ENCODE peak calls at places on chromosome 2, in six cellular contexts. One of them, this sample, is unnamed.

GRCh38 chr2:70954886-70955285 is 19.2 kb downstream of the ATP6V1B1 start:
- DNase-seq in endothelial cell of umbilical vein: no peak
- DNase-seq in A549: no peak
- DNase-seq in HepG2: no peak
- DNase-seq in H1: no peak
- DNase-seq in K562: no peak
- DNase-seq in this sample: no peak

GRCh38 chr2:152594022-152594712 is 123.1 kb downstream of the PRPF40A start:
- DNase-seq in endothelial cell of umbilical vein: no peak
- DNase-seq in H1: no peak
- DNase-seq in A549: no peak
- DNase-seq in HepG2: no peak
- DNase-seq in K562: no peak
- DNase-seq in this sample: no peak

GRCh38 chr2:101766871-101767739 is 69.6 kb downstream of the MAP4K4 start:
- DNase-seq in A549: peak
- DNase-seq in K562: no peak
- DNase-seq in endothelial cell of umbilical vein: peak
- DNase-seq in H1: no peak
- DNase-seq in HepG2: peak
- DNase-seq in this sample: no peak

GRCh38 chr2:43509886-43510285 is 86.0 kb downstream of the THADA start:
- DNase-seq in A549: no peak
- DNase-seq in H1: no peak
- DNase-seq in HepG2: no peak
- DNase-seq in endothelial cell of umbilical vein: no peak
- DNase-seq in K562: no peak
- DNase-seq in this sample: no peak

GRCh38 chr2:52034706-52035105 is 1002.8 kb upstream of the NRXN1 start:
- DNase-seq in endothelial cell of umbilical vein: no peak
- DNase-seq in H1: no peak
- DNase-seq in HepG2: no peak
- DNase-seq in A549: no peak
- DNase-seq in K562: no peak
- DNase-seq in this sample: no peak

GRCh38 chr2:222582931-222583330 is 73.0 kb downstream of the FARSB start:
- DNase-seq in H1: no peak
- DNase-seq in HepG2: peak
- DNase-seq in K562: no peak
- DNase-seq in A549: peak
- DNase-seq in endothelial cell of umbilical vein: no peak
- DNase-seq in this sample: no peak

GRCh38 chr2:127778447-127778846 is 32.5 kb downstream of the WDR33 start:
- DNase-seq in endothelial cell of umbilical vein: no peak
- DNase-seq in H1: no peak
- DNase-seq in K562: no peak
- DNase-seq in HepG2: no peak
- DNase-seq in A549: no peak
- DNase-seq in this sample: no peak

GRCh38 chr2:107634172-107634571 is 192.5 kb upstream of the RGPD4 start:
- DNase-seq in A549: no peak
- DNase-seq in K562: no peak
- DNase-seq in HepG2: no peak
- DNase-seq in endothelial cell of umbilical vein: no peak
- DNase-seq in H1: no peak
- DNase-seq in this sample: no peak

GRCh38 chr2:37795938-37796337 is 124.5 kb upstream of the CDC42EP3 start:
- DNase-seq in HepG2: no peak
- DNase-seq in K562: no peak
- DNase-seq in H1: no peak
- DNase-seq in A549: no peak
- DNase-seq in endothelial cell of umbilical vein: no peak
- DNase-seq in this sample: no peak

GRCh38 chr2:201122276-201122675 is 6.3 kb downstream of the CFLAR start:
- DNase-seq in HepG2: no peak
- DNase-seq in endothelial cell of umbilical vein: no peak
- DNase-seq in H1: no peak
- DNase-seq in A549: no peak
- DNase-seq in K562: peak
- DNase-seq in this sample: no peak
- TF ChIP-seq JUN in HepG2: no peak
- TF ChIP-seq JUN in endothelial cell of umbilical vein: no peak
- TF ChIP-seq JUN in H1: no peak
- TF ChIP-seq JUN in A549: no peak
- TF ChIP-seq JUN in K562: no peak
- TF ChIP-seq JUN in this sample: no peak

DNA sequence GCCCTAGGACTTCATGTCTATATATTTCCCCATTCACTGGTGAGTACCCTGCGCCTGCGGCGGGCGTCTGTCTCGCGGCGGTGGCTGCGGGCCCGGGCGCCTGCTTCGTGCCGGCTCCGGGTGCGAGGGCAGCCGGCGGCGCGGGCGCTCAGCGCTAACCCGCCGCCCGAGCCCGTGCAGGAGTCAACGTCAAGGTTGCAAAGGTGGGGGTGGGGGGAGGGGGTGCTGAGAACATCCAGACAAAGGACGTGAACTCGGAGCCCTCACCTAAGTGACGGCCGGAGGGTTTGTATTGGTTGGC is 342 bp downstream of the LBH start:
- DNase-seq in K562: peak
- DNase-seq in A549: no peak
- DNase-seq in HepG2: no peak
- DNase-seq in endothelial cell of umbilical vein: no peak
- DNase-seq in H1: peak
- DNase-seq in this sample: no peak
- TF ChIP-seq JUN in K562: no peak
- TF ChIP-seq JUN in A549: peak
- TF ChIP-seq JUN in HepG2: no peak
- TF ChIP-seq JUN in endothelial cell of umbilical vein: no peak
- TF ChIP-seq JUN in H1: no peak
- TF ChIP-seq JUN in this sample: no peak

GRCh38 chr2:33476100-33476792 is at the start of gene RASGRP3:
- DNase-seq in A549: peak
- DNase-seq in H1: peak
- DNase-seq in HepG2: peak
- DNase-seq in endothelial cell of umbilical vein: peak
- DNase-seq in K562: peak
- DNase-seq in this sample: peak
- TF ChIP-seq JUN in A549: no peak
- TF ChIP-seq JUN in H1: no peak
- TF ChIP-seq JUN in HepG2: no peak
- TF ChIP-seq JUN in endothelial cell of umbilical vein: no peak
- TF ChIP-seq JUN in K562: no peak
- TF ChIP-seq JUN in this sample: no peak

DNA sequence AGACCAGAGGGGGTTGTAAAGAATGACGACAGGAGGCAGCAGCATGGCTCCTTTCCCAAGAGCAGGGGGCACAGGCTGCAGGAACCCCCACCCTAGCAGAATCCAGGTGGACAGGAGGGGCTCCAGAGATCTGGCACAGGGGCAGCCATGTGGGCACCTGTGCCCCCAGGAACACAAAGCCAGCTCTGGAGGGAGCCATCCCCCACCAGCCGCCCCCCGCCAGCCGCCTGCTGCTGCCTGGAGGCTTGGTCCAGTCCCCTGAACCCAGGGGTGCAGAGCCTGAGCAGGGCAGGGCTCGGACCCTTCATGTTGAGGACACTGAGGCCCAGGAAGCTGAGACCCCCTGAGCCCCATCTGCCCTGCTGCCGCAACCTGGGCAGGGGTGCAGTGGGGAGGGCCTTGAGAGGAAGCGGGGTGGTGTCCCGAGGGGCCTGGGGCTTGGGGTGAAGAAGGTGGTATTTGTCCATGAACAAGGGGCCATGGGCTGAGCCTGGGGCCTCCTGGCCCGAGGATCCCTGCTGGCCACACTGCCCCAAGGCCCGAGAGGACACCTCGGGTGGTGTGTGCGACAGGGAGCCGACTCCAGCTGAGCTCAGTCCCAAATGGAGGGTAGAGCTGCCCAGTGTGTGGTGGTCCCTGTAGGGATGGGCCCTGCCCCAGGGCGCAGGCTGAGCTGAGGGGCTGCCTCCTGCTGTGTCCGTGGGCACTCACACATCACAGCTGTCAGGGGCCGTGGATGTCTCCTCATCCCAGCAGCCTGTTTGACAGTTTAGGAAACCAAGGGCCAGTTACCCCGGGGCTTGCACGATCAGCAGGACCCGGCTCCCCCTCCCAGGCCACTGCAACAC is 39.8 kb upstream of the SNED1 start:
- DNase-seq in H1: peak
- DNase-seq in K562: no peak
- DNase-seq in endothelial cell of umbilical vein: no peak
- DNase-seq in HepG2: no peak
- DNase-seq in A549: no peak
- DNase-seq in this sample: no peak
- TF ChIP-seq JUN in H1: no peak
- TF ChIP-seq JUN in K562: no peak
- TF ChIP-seq JUN in endothelial cell of umbilical vein: no peak
- TF ChIP-seq JUN in HepG2: no peak
- TF ChIP-seq JUN in A549: no peak
- TF ChIP-seq JUN in this sample: no peak

DNA sequence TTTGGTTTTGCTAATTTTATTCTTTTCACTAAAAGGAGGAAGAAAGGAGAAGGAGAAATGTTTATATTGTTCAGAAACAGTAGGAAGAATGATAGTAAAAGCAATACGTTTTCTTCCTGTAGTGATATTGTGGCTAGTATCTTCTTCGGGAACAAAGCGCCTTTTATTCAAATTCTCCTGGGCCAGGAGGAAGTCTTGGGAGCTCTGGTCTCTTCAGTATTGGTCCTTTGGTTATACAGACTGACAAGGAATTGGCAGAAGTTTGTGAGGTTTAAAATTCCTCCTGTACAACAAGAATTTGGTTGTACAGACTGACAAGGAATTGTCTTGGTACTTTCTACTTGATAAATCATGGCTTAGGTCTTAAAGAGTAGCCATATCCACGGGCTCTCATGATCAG is 9.9 kb downstream of the GIGYF2 start:
- DNase-seq in HepG2: no peak
- DNase-seq in endothelial cell of umbilical vein: no peak
- DNase-seq in A549: no peak
- DNase-seq in K562: no peak
- DNase-seq in H1: no peak
- DNase-seq in this sample: no peak
- TF ChIP-seq JUN in HepG2: no peak
- TF ChIP-seq JUN in endothelial cell of umbilical vein: no peak
- TF ChIP-seq JUN in A549: no peak
- TF ChIP-seq JUN in K562: no peak
- TF ChIP-seq JUN in H1: no peak
- TF ChIP-seq JUN in this sample: no peak

DNA sequence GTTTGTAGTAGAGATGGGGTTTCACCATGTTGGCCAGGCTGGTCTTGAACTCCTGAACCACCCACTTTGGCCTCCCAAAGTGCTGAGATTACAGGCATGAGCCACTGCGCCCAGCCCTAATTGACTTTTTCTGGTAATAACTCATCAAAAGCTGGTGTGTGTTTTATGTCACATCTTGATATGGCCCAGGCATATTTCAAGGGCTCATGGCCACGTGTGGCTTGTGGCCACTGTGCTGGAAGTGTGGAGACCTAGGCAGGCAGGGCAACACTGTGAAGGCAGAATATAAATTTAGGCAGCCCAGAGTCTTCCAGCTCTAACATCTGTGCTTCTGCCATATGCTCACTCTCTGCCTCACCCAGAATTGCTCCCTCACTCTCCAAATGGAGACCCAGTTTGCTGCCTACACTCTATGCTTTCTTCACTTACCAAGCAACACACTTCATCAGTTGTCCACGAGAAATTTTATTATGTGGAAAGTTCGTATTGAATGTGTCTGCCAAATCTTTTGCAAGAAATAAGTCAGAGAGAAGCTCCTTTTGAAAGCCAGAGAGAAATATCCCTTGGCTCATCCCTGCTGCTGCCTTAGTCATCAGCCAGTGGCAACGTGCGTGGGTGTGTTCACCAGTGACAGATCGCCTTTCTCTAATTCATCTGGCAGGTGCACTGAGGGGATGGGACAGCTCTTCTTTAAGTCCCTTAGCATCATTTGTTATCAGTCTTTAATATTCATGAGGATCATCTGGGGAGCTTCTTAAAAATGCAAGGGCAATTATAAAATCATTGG is 129.4 kb upstream of the CXCR4 start:
- DNase-seq in K562: no peak
- DNase-seq in A549: no peak
- DNase-seq in endothelial cell of umbilical vein: no peak
- DNase-seq in HepG2: no peak
- DNase-seq in H1: no peak
- DNase-seq in this sample: no peak
- TF ChIP-seq JUN in K562: no peak
- TF ChIP-seq JUN in A549: no peak
- TF ChIP-seq JUN in endothelial cell of umbilical vein: no peak
- TF ChIP-seq JUN in HepG2: no peak
- TF ChIP-seq JUN in H1: no peak
- TF ChIP-seq JUN in this sample: no peak

GRCh38 chr2:149038442-149039212 is at the start of gene LYPD6B:
- DNase-seq in A549: no peak
- DNase-seq in HepG2: no peak
- DNase-seq in endothelial cell of umbilical vein: no peak
- DNase-seq in H1: peak
- DNase-seq in K562: peak
- DNase-seq in this sample: peak

GRCh38 chr2:149042881-149043280 is 4.4 kb downstream of the LYPD6B start:
- DNase-seq in A549: no peak
- DNase-seq in K562: no peak
- DNase-seq in H1: no peak
- DNase-seq in HepG2: no peak
- DNase-seq in endothelial cell of umbilical vein: no peak
- DNase-seq in this sample: no peak

GRCh38 chr2:149039213-149039724 is 770 bp downstream of the LYPD6B start:
- DNase-seq in H1: no peak
- DNase-seq in HepG2: no peak
- DNase-seq in endothelial cell of umbilical vein: no peak
- DNase-seq in K562: no peak
- DNase-seq in A549: no peak
- DNase-seq in this sample: no peak

GRCh38 chr2:149041482-149041881 is 3.0 kb downstream of the LYPD6B start:
- DNase-seq in K562: no peak
- DNase-seq in A549: no peak
- DNase-seq in H1: no peak
- DNase-seq in endothelial cell of umbilical vein: no peak
- DNase-seq in HepG2: no peak
- DNase-seq in this sample: no peak

DNA sequence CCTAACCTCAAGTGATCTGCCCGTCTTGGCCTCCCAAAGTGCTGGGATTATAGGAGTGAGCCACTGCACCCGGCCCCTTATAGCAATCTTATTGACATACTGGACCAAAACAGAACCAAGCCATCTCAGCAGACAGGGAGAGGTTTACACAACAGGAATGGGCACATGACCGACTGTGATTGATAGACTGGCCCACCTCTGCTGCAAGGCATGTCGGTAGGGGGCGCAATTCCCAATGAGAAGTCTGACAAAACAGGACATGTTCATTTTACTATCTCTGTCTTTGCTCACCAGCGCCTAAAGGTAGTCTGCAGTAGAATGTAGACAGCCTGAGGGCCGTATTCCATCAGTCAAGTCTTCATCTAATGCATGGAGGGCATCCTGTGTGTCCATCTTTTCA is 2.0 kb downstream of the LYPD6B start:
- DNase-seq in HepG2: peak
- DNase-seq in endothelial cell of umbilical vein: peak
- DNase-seq in H1: peak
- DNase-seq in A549: peak
- DNase-seq in K562: peak
- DNase-seq in this sample: peak
- TF ChIP-seq JUN in HepG2: no peak
- TF ChIP-seq JUN in endothelial cell of umbilical vein: no peak
- TF ChIP-seq JUN in H1: no peak
- TF ChIP-seq JUN in A549: no peak
- TF ChIP-seq JUN in K562: no peak
- TF ChIP-seq JUN in this sample: no peak